ENCODE peak calls at places on chromosomes 3 and 15, in five cellular contexts. One of them, this sample, is unnamed.

GRCh38 chr3:51675201-51675611 is 4.2 kb downstream of the TEX264 start:
- DNase-seq in stimulated activated naive CD8-positive, alpha-beta T cell treated with anti-CD3 and anti-CD28 coated beads, Interleukin-15, Interleukin-2, amounts not matched to agents 100 U/mL and 50 U/mL, for 24 hours: peak; percentile 34
- DNase-seq in adrenal gland: no peak
- DNase-seq in substantia nigra: no peak
- DNase-seq in T-helper 1 cell: no peak
- DNase-seq in this sample: no peak

GRCh38 chr3:37890522-37890921 is 28.8 kb downstream of the CTDSPL start:
- DNase-seq in stimulated activated naive CD8-positive, alpha-beta T cell treated with anti-CD3 and anti-CD28 coated beads, Interleukin-15, Interleukin-2, amounts not matched to agents 100 U/mL and 50 U/mL, for 24 hours: no peak
- DNase-seq in adrenal gland: no peak
- DNase-seq in substantia nigra: peak; percentile 9
- DNase-seq in T-helper 1 cell: no peak
- DNase-seq in this sample: no peak

GRCh38 chr3:45145681-45146614 is at the start of gene CDCP1:
- DNase-seq in stimulated activated naive CD8-positive, alpha-beta T cell treated with anti-CD3 and anti-CD28 coated beads, Interleukin-15, Interleukin-2, amounts not matched to agents 100 U/mL and 50 U/mL, for 24 hours: no peak
- DNase-seq in adrenal gland: no peak
- DNase-seq in substantia nigra: no peak
- DNase-seq in T-helper 1 cell: no peak
- DNase-seq in this sample: no peak

GRCh38 chr3:178384302-178384939 is 151.8 kb upstream of the KCNMB2 start:
- DNase-seq in stimulated activated naive CD8-positive, alpha-beta T cell treated with anti-CD3 and anti-CD28 coated beads, Interleukin-15, Interleukin-2, amounts not matched to agents 100 U/mL and 50 U/mL, for 24 hours: no peak
- DNase-seq in adrenal gland: no peak
- DNase-seq in substantia nigra: peak; percentile 19
- DNase-seq in T-helper 1 cell: no peak
- DNase-seq in this sample: no peak

GRCh38 chr15:44489464-44489863 is 47.5 kb upstream of the EIF3J start:
- DNase-seq in stimulated activated naive CD8-positive, alpha-beta T cell treated with anti-CD3 and anti-CD28 coated beads, Interleukin-15, Interleukin-2, amounts not matched to agents 100 U/mL and 50 U/mL, for 24 hours: no peak
- DNase-seq in adrenal gland: no peak
- DNase-seq in substantia nigra: no peak
- DNase-seq in T-helper 1 cell: no peak
- DNase-seq in this sample: no peak

GRCh38 chr3:4894891-4895530 is 84.2 kb upstream of the BHLHE40 start:
- DNase-seq in stimulated activated naive CD8-positive, alpha-beta T cell treated with anti-CD3 and anti-CD28 coated beads, Interleukin-15, Interleukin-2, amounts not matched to agents 100 U/mL and 50 U/mL, for 24 hours: no peak
- DNase-seq in adrenal gland: no peak
- DNase-seq in substantia nigra: no peak
- DNase-seq in T-helper 1 cell: no peak
- DNase-seq in this sample: no peak

GRCh38 chr15:43370310-43370974 is 401 bp downstream of the ZSCAN29 start:
- DNase-seq in stimulated activated naive CD8-positive, alpha-beta T cell treated with anti-CD3 and anti-CD28 coated beads, Interleukin-15, Interleukin-2, amounts not matched to agents 100 U/mL and 50 U/mL, for 24 hours: peak; percentile 14
- DNase-seq in adrenal gland: peak; percentile 14
- DNase-seq in substantia nigra: peak; percentile 49
- DNase-seq in T-helper 1 cell: no peak
- DNase-seq in this sample: peak; percentile 11

GRCh38 chr15:47691896-47692295 is 25.4 kb upstream of the SEMA6D start:
- DNase-seq in stimulated activated naive CD8-positive, alpha-beta T cell treated with anti-CD3 and anti-CD28 coated beads, Interleukin-15, Interleukin-2, amounts not matched to agents 100 U/mL and 50 U/mL, for 24 hours: no peak
- DNase-seq in adrenal gland: no peak
- DNase-seq in substantia nigra: no peak
- DNase-seq in T-helper 1 cell: no peak
- DNase-seq in this sample: peak; percentile 20

GRCh38 chr3:11507719-11508118 is 136.0 kb downstream of the VGLL4 start:
- DNase-seq in stimulated activated naive CD8-positive, alpha-beta T cell treated with anti-CD3 and anti-CD28 coated beads, Interleukin-15, Interleukin-2, amounts not matched to agents 100 U/mL and 50 U/mL, for 24 hours: no peak
- DNase-seq in adrenal gland: no peak
- DNase-seq in substantia nigra: no peak
- DNase-seq in T-helper 1 cell: no peak
- DNase-seq in this sample: no peak

GRCh38 chr15:82139823-82140268 is 94.0 kb upstream of the MEX3B start:
- DNase-seq in stimulated activated naive CD8-positive, alpha-beta T cell treated with anti-CD3 and anti-CD28 coated beads, Interleukin-15, Interleukin-2, amounts not matched to agents 100 U/mL and 50 U/mL, for 24 hours: no peak
- DNase-seq in adrenal gland: no peak
- DNase-seq in substantia nigra: no peak
- DNase-seq in T-helper 1 cell: no peak
- DNase-seq in this sample: peak; percentile 48

GRCh38 chr3:196774845-196775422 is 35.3 kb downstream of the PAK2 start:
- DNase-seq in stimulated activated naive CD8-positive, alpha-beta T cell treated with anti-CD3 and anti-CD28 coated beads, Interleukin-15, Interleukin-2, amounts not matched to agents 100 U/mL and 50 U/mL, for 24 hours: no peak
- DNase-seq in adrenal gland: no peak
- DNase-seq in substantia nigra: no peak
- DNase-seq in T-helper 1 cell: no peak
- DNase-seq in this sample: no peak

GRCh38 chr3:136018876-136019275 is 53.3 kb downstream of the PPP2R3A start:
- DNase-seq in stimulated activated naive CD8-positive, alpha-beta T cell treated with anti-CD3 and anti-CD28 coated beads, Interleukin-15, Interleukin-2, amounts not matched to agents 100 U/mL and 50 U/mL, for 24 hours: no peak
- DNase-seq in adrenal gland: no peak
- DNase-seq in substantia nigra: no peak
- DNase-seq in T-helper 1 cell: no peak
- DNase-seq in this sample: no peak

This sample was measured in globus pallidus.